ENCODE peak calls at places on chromosomes 11 and 22, in eight cellular contexts. M is AG10803; D is coronary artery; C is heart left ventricle; H is IMR-90; B is CD8-positive, alpha-beta T cell; S is BJ; P is endothelial cell. Y is an unnamed sample.

GRCh38 chr11:41836426-41836825 is 377.0 kb upstream of the LRRC4C start:
- DNase-seq in P (no peak), D (no peak), H (no peak), M (no peak), C (no peak), B (no peak), S (no peak), Y (no peak)

GRCh38 chr11:15282754-15283153 is 168.0 kb downstream of the INSC start:
- DNase-seq in P (no peak), B (no peak), S (no peak), C (no peak), H (no peak), D (no peak), M (no peak), Y (no peak)

GRCh38 chr11:79173615-79174014 is 267.2 kb downstream of the TENM4 start:
- DNase-seq in B (no peak), P (no peak), S (peak; percentile 47), C (peak; percentile 31), M (peak; percentile 89), D (no peak), H (peak; percentile 77), Y (peak; percentile 41)

GRCh38 chr22:23376256-23376655 is 195.9 kb downstream of the BCR start:
- DNase-seq in D (no peak), B (no peak), H (no peak), P (peak; percentile 50), S (no peak), C (no peak), M (no peak), Y (no peak)

GRCh38 chr11:96338910-96339703 is 3.9 kb downstream of the MAML2 start:
- DNase-seq in D (peak; percentile 75), M (peak; percentile 43), B (peak; percentile 37), S (no peak), H (peak; percentile 84), P (no peak), C (peak; percentile 54), Y (no peak)

GRCh38 chr11:4862447-4863236 is 13.6 kb upstream of the OR51S1 start:
- DNase-seq in D (no peak), B (no peak), M (no peak), H (no peak), C (no peak), S (no peak), P (no peak), Y (no peak)

GRCh38 chr11:57458410-57459111 is 1.8 kb upstream of the RTN4RL2 start:
- DNase-seq in B (peak; percentile 63), S (no peak), P (peak; percentile 61), C (peak; percentile 56), H (peak; percentile 11), M (no peak), D (no peak), Y (no peak)

GRCh38 chr11:60345489-60345888 is 18.4 kb downstream of the MS4A6E start:
- DNase-seq in D (no peak), M (no peak), S (no peak), P (peak; percentile 34), B (no peak), C (peak; percentile 20), H (no peak), Y (no peak)

GRCh38 chr11:106880121-106880520 is 138.2 kb downstream of the GUCY1A2 start:
- DNase-seq in C (no peak), H (no peak), P (no peak), B (no peak), S (no peak), M (no peak), D (no peak), Y (no peak)

GRCh38 chr22:49325531-49326395 is 501.9 kb downstream of the BRD1 start:
- DNase-seq in D (peak; percentile 56), S (no peak), M (no peak), P (no peak), B (no peak), C (no peak), H (no peak), Y (no peak)

GRCh38 chr22:45612451-45612901 is 59.2 kb upstream of the ATXN10 start:
- DNase-seq in M (peak; percentile 81), C (peak; percentile 45), P (no peak), S (peak; percentile 63), H (peak; percentile 80), D (no peak), B (peak; percentile 13), Y (peak; percentile 55)

GRCh38 chr22:20316844-20317401 is 2.9 kb downstream of the DGCR6L start:
- DNase-seq in S (no peak), D (peak; percentile 41), M (no peak), B (no peak), C (no peak), H (no peak), P (no peak), Y (no peak)

GRCh38 chr11:96781082-96781481 is 391.3 kb downstream of the JRKL start:
- DNase-seq in C (no peak), M (no peak), S (no peak), H (no peak), D (no peak), B (no peak), P (no peak), Y (no peak)

GRCh38 chr22:46229701-46230100 is 20.4 kb downstream of the CDPF1 start:
- DNase-seq in P (no peak), M (peak; percentile 67), C (no peak), D (no peak), B (no peak), S (no peak), H (peak; percentile 43), Y (peak; percentile 13)

GRCh38 chr11:64996710-64997380 is at the start of gene BATF2:
- DNase-seq in D (peak; percentile 85), S (no peak), H (peak; percentile 83), M (peak; percentile 73), B (no peak), P (peak; percentile 59), C (peak; percentile 80), Y (peak; percentile 28)
- TF ChIP-seq CTCF in D (no peak), S (peak; percentile 74), H (peak; percentile 64), M (peak; percentile 47), B (no peak), P (no peak), C (peak; percentile 41), Y (peak; percentile 54)

DNA sequence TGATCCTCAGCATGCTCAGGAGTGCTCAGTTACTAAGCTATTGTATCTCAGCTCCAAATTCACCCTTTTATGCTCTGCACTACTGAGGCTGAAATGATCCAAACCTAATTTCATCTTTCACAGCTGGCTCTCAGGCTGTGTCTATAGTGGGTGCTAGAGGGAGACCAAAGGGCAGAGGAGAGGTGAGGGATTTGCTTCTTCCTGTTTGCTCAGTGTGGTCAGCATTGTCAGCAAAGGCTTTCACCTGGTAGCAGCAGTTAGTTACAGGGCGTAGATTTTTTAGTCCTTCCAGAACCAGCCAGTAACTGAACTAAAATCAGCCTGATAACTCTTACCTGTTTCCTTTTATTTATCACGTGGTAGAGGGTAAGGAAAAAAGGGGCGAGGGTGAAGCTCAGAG is 33.2 kb downstream of the XRCC6 start:
- DNase-seq in M (no peak), S (no peak), P (no peak), D (no peak), C (no peak), H (no peak), B (no peak), Y (no peak)
- TF ChIP-seq CTCF in M (no peak), S (no peak), P (no peak), D (no peak), C (no peak), H (no peak), B (no peak), Y (no peak)

GRCh38 chr11:68673291-68673930 is 10.9 kb upstream of the GAL start:
- DNase-seq in D (no peak), B (no peak), H (no peak), P (no peak), M (peak; percentile 38), C (no peak), S (no peak), Y (no peak)
- TF ChIP-seq CTCF in D (no peak), B (no peak), H (no peak), P (no peak), M (no peak), C (no peak), S (no peak), Y (no peak)

GRCh38 chr11:40129276-40129675 is 1330.2 kb downstream of the LRRC4C start:
- DNase-seq in B (no peak), M (no peak), S (no peak), H (no peak), P (no peak), C (no peak), D (no peak), Y (no peak)
- TF ChIP-seq CTCF in B (no peak), M (no peak), S (no peak), H (peak; percentile 13), P (peak; percentile 26), C (no peak), D (no peak), Y (no peak)

DNA sequence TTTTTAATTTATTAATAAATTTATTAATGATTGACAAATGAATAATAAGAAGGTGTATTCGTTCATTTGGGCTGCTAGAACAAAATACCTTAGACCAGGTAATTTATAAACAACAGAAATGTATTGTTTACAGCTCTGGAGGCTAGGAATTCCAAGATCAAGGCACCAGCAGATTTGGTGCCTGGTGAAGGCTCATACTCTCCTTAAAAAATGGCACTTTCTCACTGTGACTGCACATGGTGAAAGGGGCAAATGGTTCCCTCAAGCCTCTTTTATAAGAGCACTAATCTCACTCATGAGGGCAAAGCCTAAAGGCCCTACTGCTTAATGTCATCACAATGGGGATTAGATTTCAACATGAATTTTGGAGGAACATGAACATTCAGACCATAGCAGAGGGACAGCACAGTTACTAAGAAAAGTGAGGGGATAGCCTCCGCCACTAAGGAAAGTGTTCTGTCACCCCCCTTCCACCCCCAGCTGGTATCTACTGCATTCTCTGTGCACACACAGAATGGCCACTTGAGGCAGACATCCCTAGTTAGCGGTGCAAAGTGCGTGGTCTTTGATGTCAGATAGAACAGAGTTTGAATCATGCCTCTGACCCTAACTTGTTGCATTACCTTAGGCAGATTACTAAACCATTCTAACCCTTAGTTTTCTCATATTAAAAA is 47.2 kb upstream of the CEP295 start:
- DNase-seq in D (no peak), B (no peak), C (no peak), P (peak; percentile 6), S (no peak), M (no peak), H (no peak), Y (no peak)
- TF ChIP-seq CTCF in D (no peak), B (no peak), C (no peak), P (no peak), S (peak; percentile 13), M (no peak), H (no peak), Y (no peak)

GRCh38 chr11:1706634-1707400 is 9.8 kb downstream of the KRTAP5-6 start:
- DNase-seq in M (peak; percentile 2), S (no peak), H (no peak), C (no peak), P (no peak), D (no peak), B (no peak), Y (no peak)
- TF ChIP-seq CTCF in M (peak; percentile 32), S (peak; percentile 32), H (peak; percentile 12), C (peak; percentile 43), P (no peak), D (no peak), B (no peak), Y (no peak)